ENCODE peak calls at places on chromosomes 16 and 17, in six cellular contexts. One of them, this sample, is unnamed.

GRCh38 chr17:33196883-33197282 is 96.2 kb downstream of the ASIC2 start:
- DNase-seq in lower lobe of right lung: no peak
- DNase-seq in tibial nerve: no peak
- DNase-seq in hepatocyte: no peak
- DNase-seq in esophagus squamous epithelium: no peak
- DNase-seq in breast epithelium: no peak
- DNase-seq in this sample: no peak

GRCh38 chr16:54407596-54407995 is 121.0 kb upstream of the IRX3 start:
- DNase-seq in hepatocyte: no peak
- DNase-seq in breast epithelium: no peak
- DNase-seq in lower lobe of right lung: no peak
- DNase-seq in esophagus squamous epithelium: no peak
- DNase-seq in tibial nerve: no peak
- DNase-seq in this sample: no peak

GRCh38 chr17:28725660-28726395 is at the start of gene TLCD1:
- DNase-seq in hepatocyte: peak; percentile 92
- DNase-seq in lower lobe of right lung: peak; percentile 84
- DNase-seq in esophagus squamous epithelium: no peak
- DNase-seq in breast epithelium: no peak
- DNase-seq in tibial nerve: no peak
- DNase-seq in this sample: no peak

GRCh38 chr16:11871193-11871592 is 19.9 kb upstream of the RSL1D1 start:
- DNase-seq in breast epithelium: no peak
- DNase-seq in tibial nerve: peak; percentile 9
- DNase-seq in esophagus squamous epithelium: no peak
- DNase-seq in hepatocyte: peak; percentile 15
- DNase-seq in lower lobe of right lung: no peak
- DNase-seq in this sample: no peak

GRCh38 chr17:20095366-20096080 is 86.4 kb downstream of the SPECC1 start:
- DNase-seq in breast epithelium: no peak
- DNase-seq in lower lobe of right lung: no peak
- DNase-seq in esophagus squamous epithelium: no peak
- DNase-seq in hepatocyte: peak; percentile 60
- DNase-seq in tibial nerve: peak; percentile 76
- DNase-seq in this sample: no peak

GRCh38 chr17:561118-561517 is 153.5 kb downstream of the VPS53 start:
- DNase-seq in breast epithelium: no peak
- DNase-seq in esophagus squamous epithelium: no peak
- DNase-seq in tibial nerve: no peak
- DNase-seq in lower lobe of right lung: no peak
- DNase-seq in hepatocyte: no peak
- DNase-seq in this sample: no peak

GRCh38 chr17:47649972-47650524 is 329 bp downstream of the KPNB1 start:
- DNase-seq in esophagus squamous epithelium: no peak
- DNase-seq in breast epithelium: peak; percentile 52
- DNase-seq in hepatocyte: no peak
- DNase-seq in lower lobe of right lung: no peak
- DNase-seq in tibial nerve: peak; percentile 30
- DNase-seq in this sample: no peak

GRCh38 chr16:54128629-54129230 is 157.9 kb downstream of the IRX3 start:
- DNase-seq in lower lobe of right lung: no peak
- DNase-seq in breast epithelium: no peak
- DNase-seq in hepatocyte: no peak
- DNase-seq in esophagus squamous epithelium: no peak
- DNase-seq in tibial nerve: no peak
- DNase-seq in this sample: no peak

GRCh38 chr16:69709456-69710084 is 16.8 kb downstream of the NQO1 start:
- DNase-seq in breast epithelium: no peak
- DNase-seq in lower lobe of right lung: no peak
- DNase-seq in tibial nerve: peak; percentile 46
- DNase-seq in esophagus squamous epithelium: no peak
- DNase-seq in hepatocyte: peak; percentile 75
- DNase-seq in this sample: peak; percentile 62

GRCh38 chr16:5735444-5735843 is 637.8 kb upstream of the EEF2KMT start:
- DNase-seq in esophagus squamous epithelium: no peak
- DNase-seq in lower lobe of right lung: no peak
- DNase-seq in tibial nerve: no peak
- DNase-seq in breast epithelium: no peak
- DNase-seq in hepatocyte: no peak
- DNase-seq in this sample: no peak

GRCh38 chr17:21041753-21042433 is 918 bp downstream of the USP22 start:
- DNase-seq in esophagus squamous epithelium: peak; percentile 25
- DNase-seq in tibial nerve: peak; percentile 84
- DNase-seq in breast epithelium: peak; percentile 81
- DNase-seq in hepatocyte: peak; percentile 91
- DNase-seq in lower lobe of right lung: peak; percentile 90
- DNase-seq in this sample: peak; percentile 65

GRCh38 chr16:12294471-12294870 is 317.9 kb downstream of the SNX29 start:
- DNase-seq in hepatocyte: no peak
- DNase-seq in lower lobe of right lung: no peak
- DNase-seq in tibial nerve: no peak
- DNase-seq in breast epithelium: no peak
- DNase-seq in esophagus squamous epithelium: no peak
- DNase-seq in this sample: no peak

GRCh38 chr16:69845181-69845580 is 83.0 kb downstream of the WWP2 start:
- DNase-seq in breast epithelium: no peak
- DNase-seq in tibial nerve: no peak
- DNase-seq in esophagus squamous epithelium: no peak
- DNase-seq in hepatocyte: no peak
- DNase-seq in lower lobe of right lung: no peak
- DNase-seq in this sample: no peak

GRCh38 chr17:49457564-49458535 is 37.2 kb upstream of the NGFR start:
- DNase-seq in tibial nerve: no peak
- DNase-seq in esophagus squamous epithelium: no peak
- DNase-seq in breast epithelium: no peak
- DNase-seq in hepatocyte: no peak
- DNase-seq in lower lobe of right lung: no peak
- DNase-seq in this sample: peak; percentile 67

GRCh38 chr17:66793810-66794209 is 41.1 kb upstream of the CACNG5 start:
- DNase-seq in esophagus squamous epithelium: no peak
- DNase-seq in lower lobe of right lung: no peak
- DNase-seq in hepatocyte: no peak
- DNase-seq in tibial nerve: no peak
- DNase-seq in breast epithelium: no peak
- DNase-seq in this sample: no peak

GRCh38 chr16:4085405-4085970 is 30.8 kb downstream of the ADCY9 start:
- DNase-seq in lower lobe of right lung: no peak
- DNase-seq in esophagus squamous epithelium: no peak
- DNase-seq in breast epithelium: no peak
- DNase-seq in hepatocyte: no peak
- DNase-seq in tibial nerve: no peak
- DNase-seq in this sample: no peak

GRCh38 chr16:48609453-48610023 is 442 bp downstream of the N4BP1 start:
- DNase-seq in breast epithelium: no peak
- DNase-seq in tibial nerve: no peak
- DNase-seq in hepatocyte: peak; percentile 79
- DNase-seq in lower lobe of right lung: peak; percentile 82
- DNase-seq in esophagus squamous epithelium: no peak
- DNase-seq in this sample: no peak

GRCh38 chr16:64589836-64590235 is 532.0 kb downstream of the CDH11 start:
- DNase-seq in breast epithelium: no peak
- DNase-seq in esophagus squamous epithelium: no peak
- DNase-seq in hepatocyte: no peak
- DNase-seq in tibial nerve: no peak
- DNase-seq in lower lobe of right lung: no peak
- DNase-seq in this sample: no peak

DNA sequence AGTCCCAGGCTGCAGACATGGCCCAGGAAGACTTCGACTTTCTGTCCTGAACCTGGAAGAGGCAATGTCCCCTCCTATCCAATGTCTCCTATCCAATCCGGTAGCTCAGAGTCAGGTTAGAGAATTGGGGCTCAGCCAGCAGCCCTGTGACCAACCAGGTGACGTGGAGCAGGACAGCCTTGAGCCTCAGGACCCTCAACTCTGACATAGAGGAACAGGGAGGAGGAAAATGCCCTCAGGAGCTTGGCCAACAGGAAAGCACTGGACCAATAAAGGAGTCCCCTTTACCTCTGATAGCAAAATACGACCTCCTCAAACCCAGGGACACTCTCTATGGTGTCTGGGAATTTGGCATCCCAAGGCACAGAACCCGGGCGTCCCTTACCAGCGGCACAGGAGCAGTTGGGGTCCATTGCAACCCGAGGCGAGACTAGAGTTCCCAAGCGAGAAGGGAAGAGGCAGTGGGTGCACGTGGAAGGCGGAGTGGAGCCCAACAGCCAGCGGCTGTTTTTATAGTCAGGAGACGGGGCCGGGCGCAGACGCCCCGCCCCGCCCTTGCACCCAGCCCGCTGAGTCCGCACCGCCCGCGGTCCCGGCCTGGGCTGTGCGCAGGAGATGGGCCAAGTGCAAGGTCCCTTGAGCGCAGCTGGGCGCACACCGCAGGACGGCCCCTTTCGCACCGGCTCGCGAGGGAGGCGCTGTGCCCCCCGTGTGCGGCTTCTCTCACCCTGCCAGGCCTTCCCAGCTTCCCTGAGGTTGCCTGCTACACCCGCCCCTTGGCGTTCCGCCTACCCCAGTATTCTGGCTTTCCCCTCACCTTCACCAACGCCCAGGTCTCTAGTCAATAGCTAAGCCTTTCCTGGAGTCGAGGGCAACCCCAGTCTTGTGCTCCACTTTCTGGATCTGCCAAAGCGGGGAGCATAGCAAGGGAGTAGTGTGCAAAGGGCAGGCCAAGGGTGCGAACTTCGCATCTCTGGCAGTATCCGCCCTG is at the start of gene MT1G:
- DNase-seq in tibial nerve: no peak
- DNase-seq in hepatocyte: peak; percentile 56
- DNase-seq in lower lobe of right lung: peak; percentile 59
- DNase-seq in breast epithelium: peak; percentile 64
- DNase-seq in esophagus squamous epithelium: no peak
- DNase-seq in this sample: no peak
- H3K4me3 ChIP-seq in tibial nerve: peak within 1 kb of the TSS; percentile 31
- H3K4me3 ChIP-seq in hepatocyte: no peak within 1 kb of the TSS
- H3K4me3 ChIP-seq in lower lobe of right lung: peak within 1 kb of the TSS; percentile 27
- H3K4me3 ChIP-seq in breast epithelium: peak within 1 kb of the TSS; percentile 58
- H3K4me3 ChIP-seq in esophagus squamous epithelium: no peak within 1 kb of the TSS
- H3K4me3 ChIP-seq in this sample: no peak within 1 kb of the TSS

DNA sequence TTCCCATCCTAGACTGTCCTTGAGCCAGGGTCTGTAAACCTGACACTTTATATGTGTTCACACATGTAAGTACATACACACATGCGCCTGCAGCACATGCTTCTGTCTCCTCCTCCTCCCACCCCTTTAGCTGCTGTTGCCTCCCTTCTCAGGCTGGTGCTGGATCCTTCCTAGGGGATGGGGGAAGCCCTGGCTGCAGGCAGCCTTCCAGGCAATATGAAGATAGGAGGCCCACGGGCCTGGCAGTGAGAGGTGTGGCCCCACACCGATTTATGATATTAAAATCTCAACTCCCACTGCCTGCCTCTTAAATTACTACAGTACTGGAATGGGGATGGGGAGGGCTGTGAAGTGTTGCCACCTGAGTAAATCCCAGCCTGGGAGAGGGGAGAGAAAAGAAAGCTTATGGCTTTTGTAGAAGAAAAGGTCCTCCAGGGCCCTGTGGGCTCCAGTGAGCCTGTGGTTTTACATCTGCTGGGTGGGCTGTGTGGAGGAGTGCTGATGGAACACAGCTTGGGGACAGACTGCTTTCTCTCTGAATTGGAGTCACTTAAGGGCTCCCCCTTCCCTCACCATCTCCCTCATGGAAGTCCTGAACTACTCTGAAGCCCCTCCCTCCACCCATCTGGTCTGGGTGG is 987 bp upstream of the WNK4 start:
- DNase-seq in breast epithelium: no peak
- DNase-seq in esophagus squamous epithelium: no peak
- DNase-seq in lower lobe of right lung: no peak
- DNase-seq in tibial nerve: no peak
- DNase-seq in hepatocyte: no peak
- DNase-seq in this sample: no peak
- H3K4me3 ChIP-seq in breast epithelium: no peak overlapping the region
- H3K4me3 ChIP-seq in esophagus squamous epithelium: no peak overlapping the region
- H3K4me3 ChIP-seq in lower lobe of right lung: no peak overlapping the region
- H3K4me3 ChIP-seq in tibial nerve: no peak overlapping the region
- H3K4me3 ChIP-seq in hepatocyte: no peak overlapping the region
- H3K4me3 ChIP-seq in this sample: no peak overlapping the region

DNA sequence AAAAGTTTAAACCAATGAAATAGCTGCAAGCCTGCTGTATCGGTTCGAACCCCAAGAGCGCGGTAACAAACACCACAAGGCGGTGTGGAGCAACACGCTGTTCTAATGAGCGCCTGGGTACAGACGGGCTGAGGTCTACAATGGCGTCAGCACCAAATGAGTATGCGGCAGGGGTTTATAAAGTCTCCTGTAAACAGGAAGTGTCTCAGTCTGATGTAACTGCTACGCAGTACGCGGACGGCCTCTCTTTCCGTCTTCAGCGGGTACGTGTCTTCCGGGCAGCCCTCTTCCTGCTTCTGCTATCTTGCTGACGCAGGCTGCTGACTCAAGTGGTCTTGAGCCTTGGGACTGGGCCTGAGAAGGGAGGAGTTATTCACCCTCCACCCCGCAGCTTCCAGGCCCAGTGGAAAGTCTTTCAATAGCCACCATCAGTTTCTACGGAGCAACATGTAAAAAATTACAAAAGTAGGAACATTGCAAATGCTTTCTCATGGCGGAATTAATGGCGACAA is 40.5 kb upstream of the KCNJ2 start:
- DNase-seq in esophagus squamous epithelium: no peak
- DNase-seq in tibial nerve: no peak
- DNase-seq in breast epithelium: no peak
- DNase-seq in lower lobe of right lung: no peak
- DNase-seq in hepatocyte: no peak
- DNase-seq in this sample: no peak
- H3K4me3 ChIP-seq in esophagus squamous epithelium: no peak overlapping the region
- H3K4me3 ChIP-seq in tibial nerve: no peak overlapping the region
- H3K4me3 ChIP-seq in breast epithelium: no peak overlapping the region
- H3K4me3 ChIP-seq in lower lobe of right lung: no peak overlapping the region
- H3K4me3 ChIP-seq in hepatocyte: no peak overlapping the region
- H3K4me3 ChIP-seq in this sample: no peak overlapping the region

GRCh38 chr17:41733348-41734138 is 900 bp downstream of the HAP1 start:
- DNase-seq in lower lobe of right lung: no peak
- DNase-seq in breast epithelium: no peak
- DNase-seq in tibial nerve: no peak
- DNase-seq in hepatocyte: no peak
- DNase-seq in esophagus squamous epithelium: no peak
- DNase-seq in this sample: no peak
- H3K4me3 ChIP-seq in lower lobe of right lung: peak overlapping the region; percentile 53
- H3K4me3 ChIP-seq in breast epithelium: peak overlapping the region; percentile 83
- H3K4me3 ChIP-seq in tibial nerve: peak overlapping the region; percentile 48
- H3K4me3 ChIP-seq in hepatocyte: peak overlapping the region; percentile 64
- H3K4me3 ChIP-seq in esophagus squamous epithelium: peak overlapping the region; percentile 29
- H3K4me3 ChIP-seq in this sample: no peak overlapping the region

GRCh38 chr16:10641953-10642949 is 52.5 kb downstream of the TEKT5 start:
- DNase-seq in hepatocyte: no peak
- DNase-seq in lower lobe of right lung: no peak
- DNase-seq in breast epithelium: no peak
- DNase-seq in esophagus squamous epithelium: no peak
- DNase-seq in tibial nerve: no peak
- DNase-seq in this sample: no peak
- H3K4me3 ChIP-seq in hepatocyte: no peak overlapping the region
- H3K4me3 ChIP-seq in lower lobe of right lung: no peak overlapping the region
- H3K4me3 ChIP-seq in breast epithelium: no peak overlapping the region
- H3K4me3 ChIP-seq in esophagus squamous epithelium: no peak overlapping the region
- H3K4me3 ChIP-seq in tibial nerve: no peak overlapping the region
- H3K4me3 ChIP-seq in this sample: no peak overlapping the region